ENCODE peak calls at places on chromosomes 1 and 21, in seven cellular contexts. D is RWPE1; U is nephron progenitor cell; Q is stimulated activated CD4-positive, alpha-beta T cell treated with anti-CD3 and anti-CD28 coated beads, Interleukin-1b, Interleukin-23, amount 100 ng/mL, for 24 hours; J is DMS79 treated with DMSO at 0.1 percent for 48 hours; G is psoas muscle; I is NCI-H748 treated with DMSO at 0.1 percent for 48 hours. H is an unnamed sample.

GRCh38 chr1:33275200-33275599 is 18.9 kb downstream of the ZNF362 start:
- DNase-seq in U (no peak), I (no peak), G (no peak), J (no peak), D (no peak), Q (no peak), H (no peak)

GRCh38 chr1:41343790-41344679 is 17.2 kb upstream of the FOXO6 start:
- DNase-seq in Q (no peak), J (no peak), I (no peak), U (no peak), D (no peak), G (no peak), H (no peak)

GRCh38 chr1:31976401-31976800 is 37.3 kb upstream of the KHDRBS1 start:
- DNase-seq in Q (no peak), I (no peak), D (peak; percentile 10), J (no peak), G (no peak), U (no peak), H (no peak)

GRCh38 chr1:22522221-22522743 is 41.0 kb upstream of the EPHA8 start:
- DNase-seq in I (no peak), Q (no peak), U (no peak), J (no peak), D (no peak), G (no peak), H (no peak)

GRCh38 chr1:54795841-54796468 is 5.2 kb downstream of the TTC22 start:
- DNase-seq in I (no peak), D (no peak), U (no peak), J (no peak), G (no peak), Q (no peak), H (no peak)

GRCh38 chr1:86701731-86702130 is 2.6 kb upstream of the SH3GLB1 start:
- DNase-seq in I (no peak), G (no peak), Q (no peak), D (no peak), U (no peak), J (no peak), H (no peak)

GRCh38 chr1:119954476-119955422 is 58.4 kb upstream of the ADAM30 start:
- DNase-seq in D (no peak), G (no peak), U (no peak), I (no peak), J (no peak), Q (no peak), H (no peak)

GRCh38 chr1:237042467-237042891 is 495 bp downstream of the RYR2 start:
- DNase-seq in J (no peak), I (no peak), D (no peak), G (no peak), Q (no peak), U (no peak), H (no peak)

GRCh38 chr1:181128592-181129497 is 40.3 kb downstream of the IER5 start:
- DNase-seq in Q (no peak), I (no peak), U (no peak), D (no peak), J (no peak), G (no peak), H (no peak)

GRCh38 chr1:182890927-182891610 is 51.9 kb downstream of the DHX9 start:
- DNase-seq in I (no peak), G (no peak), D (no peak), J (peak; percentile 78), U (no peak), Q (no peak), H (no peak)

GRCh38 chr1:226990133-226990716 is 50.1 kb downstream of the COQ8A start:
- DNase-seq in D (no peak), J (no peak), Q (peak; percentile 35), U (no peak), I (no peak), G (peak; percentile 34), H (peak; percentile 24)

GRCh38 chr1:18089488-18089887 is 18.1 kb upstream of the IGSF21 start:
- DNase-seq in D (no peak), Q (no peak), U (no peak), J (no peak), I (no peak), G (no peak), H (no peak)

GRCh38 chr1:6001992-6002576 is 9.9 kb upstream of the NPHP4 start:
- DNase-seq in D (peak; percentile 28), U (no peak), G (peak; percentile 50), I (no peak), Q (no peak), J (peak; percentile 91), H (no peak)

GRCh38 chr1:43272161-43272560 is 2.4 kb downstream of the TMEM125 start:
- DNase-seq in J (no peak), Q (no peak), U (no peak), G (no peak), D (no peak), I (no peak), H (no peak)

GRCh38 chr1:201535778-201536245 is 3.1 kb upstream of the NAV1 start:
- DNase-seq in U (no peak), Q (no peak), I (no peak), D (no peak), G (peak; percentile 24), J (no peak), H (no peak)

GRCh38 chr1:93623875-93624274 is 57.8 kb downstream of the BCAR3 start:
- DNase-seq in Q (no peak), J (no peak), U (no peak), I (no peak), D (peak; percentile 82), G (no peak), H (no peak)

GRCh38 chr1:94926365-94926914 is 470 bp downstream of the CNN3 start:
- DNase-seq in D (no peak), G (peak; percentile 60), J (peak; percentile 38), I (peak; percentile 3), U (peak; percentile 74), Q (peak; percentile 1), H (no peak)

GRCh38 chr1:81800741-81801031 is at the start of gene ADGRL2:
- DNase-seq in D (no peak), Q (no peak), U (peak; percentile 79), G (no peak), J (no peak), I (no peak), H (no peak)

GRCh38 chr1:111220302-111220890 is 7.1 kb upstream of the CHI3L2 start:
- DNase-seq in G (no peak), J (no peak), U (no peak), I (no peak), D (no peak), Q (no peak), H (no peak)

GRCh38 chr1:3011631-3012510 is 9.4 kb upstream of the ACTRT2 start:
- DNase-seq in D (no peak), Q (no peak), J (no peak), G (no peak), U (no peak), I (no peak), H (no peak)

GRCh38 chr21:35217504-35218060 is 168.5 kb upstream of the RUNX1 start:
- DNase-seq in G (no peak), I (no peak), D (peak; percentile 89), J (peak; percentile 85), U (no peak), Q (peak; percentile 23), H (no peak)

GRCh38 chr1:171739646-171740045 is 2.2 kb downstream of the VAMP4 start:
- DNase-seq in I (no peak), J (no peak), U (no peak), G (no peak), D (no peak), Q (no peak), H (no peak)

GRCh38 chr1:53583021-53583902 is 124.1 kb downstream of the DMRTB1 start:
- DNase-seq in U (no peak), Q (no peak), D (no peak), I (no peak), J (no peak), G (no peak), H (no peak)

GRCh38 chr1:88394958-88395357 is 289.1 kb upstream of the PKN2 start:
- DNase-seq in G (no peak), I (no peak), D (no peak), U (no peak), J (no peak), Q (no peak), H (no peak)

GRCh38 chr1:85581138-85581801 is 709 bp downstream of the CCN1 start:
- DNase-seq in Q (peak; percentile 34), G (peak; percentile 80), J (peak; percentile 29), D (peak; percentile 50), I (peak; percentile 60), U (peak; percentile 76), H (no peak)

GRCh38 chr1:164611754-164612642 is 53.0 kb downstream of the PBX1 start:
- DNase-seq in G (no peak), D (peak; percentile 82), U (peak; percentile 67), I (peak; percentile 94), J (peak; percentile 91), Q (no peak), H (no peak)

GRCh38 chr1:51231121-51231520 is 5.0 kb upstream of the RNF11 start:
- DNase-seq in Q (no peak), I (no peak), G (no peak), D (no peak), J (no peak), U (no peak), H (no peak)

GRCh38 chr1:162136760-162137537 is 67.5 kb downstream of the NOS1AP start:
- DNase-seq in J (no peak), I (no peak), G (no peak), U (no peak), Q (no peak), D (peak; percentile 85), H (no peak)

GRCh38 chr1:200620273-200621131 is at the start of gene KIF14:
- DNase-seq in G (peak; percentile 93), I (peak; percentile 75), U (peak; percentile 93), J (peak; percentile 92), Q (peak; percentile 82), D (peak; percentile 99), H (peak; percentile 75)

GRCh38 chr1:156336242-156336641 is 1.9 kb downstream of the CCT3 start:
- DNase-seq in J (no peak), G (no peak), U (no peak), I (no peak), D (no peak), Q (no peak), H (no peak)

GRCh38 chr1:106435269-106435668 is 621.2 kb upstream of the PRMT6 start:
- DNase-seq in U (no peak), I (no peak), J (no peak), D (no peak), Q (no peak), G (no peak), H (no peak)

GRCh38 chr1:116764906-116765862 is 11.0 kb downstream of the CD2 start:
- DNase-seq in I (no peak), D (no peak), J (no peak), Q (no peak), G (no peak), U (no peak), H (no peak)

GRCh38 chr21:34986561-34987533 is 62.3 kb downstream of the RUNX1 start:
- DNase-seq in I (no peak), U (no peak), G (no peak), D (no peak), Q (peak; percentile 58), J (no peak), H (peak; percentile 78)

GRCh38 chr1:180912211-180912800 is 391 bp upstream of the KIAA1614 start:
- DNase-seq in G (no peak), U (peak; percentile 76), I (no peak), Q (no peak), J (peak; percentile 42), D (peak; percentile 20), H (no peak)

GRCh38 chr1:220271706-220272046 is 577 bp downstream of the RAB3GAP2 start:
- DNase-seq in D (peak; percentile 54), J (peak; percentile 42), Q (peak; percentile 1), I (no peak), U (no peak), G (no peak), H (no peak)

GRCh38 chr1:188891958-188892357 is 1585.7 kb downstream of the BRINP3 start:
- DNase-seq in U (no peak), I (no peak), G (no peak), J (no peak), D (no peak), Q (no peak), H (no peak)

GRCh38 chr1:34822202-34822601 is 29.4 kb downstream of the GJA4 start:
- DNase-seq in U (no peak), Q (no peak), I (no peak), G (no peak), D (no peak), J (no peak), H (no peak)

H was measured in activated CD4-positive, alpha-beta T cell treated with anti-CD3 and anti-CD28 coated beads, Interleukin-2, amount 50 U/mL, for 24 hours.